ENCODE peak calls at places on chromosomes 3 and 15, in four cellular contexts. P is mucosa of gallbladder, M is NCI-H1092, F is lower lobe of right lung. I is an unnamed sample.

GRCh38 chr3:196499061-196499460 is 4.5 kb downstream of the RNF168 start:
- DNase-seq in P (no peak), M (no peak), F (no peak), I (no peak)

GRCh38 chr15:69342460-69343076 is 43.9 kb downstream of the PAQR5 start:
- DNase-seq in P (no peak), M (no peak), F (no peak), I (no peak)

GRCh38 chr3:127016043-127016343 is 33.1 kb downstream of the PLXNA1 start:
- DNase-seq in P (no peak), M (no peak), F (no peak), I (no peak)

GRCh38 chr3:15795563-15796308 is 2.0 kb downstream of the ANKRD28 start:
- DNase-seq in P (no peak), M (no peak), F (no peak), I (no peak)

GRCh38 chr15:70220444-70220937 is 122.8 kb upstream of the TLE3 start:
- DNase-seq in P (no peak), M (no peak), F (no peak), I (no peak)

GRCh38 chr15:71191296-71191695 is 76.0 kb downstream of the THSD4 start:
- DNase-seq in P (no peak), M (no peak), F (no peak), I (no peak)

GRCh38 chr15:96428742-96429141 is 98.2 kb downstream of the NR2F2 start:
- DNase-seq in P (peak), M (no peak), F (no peak), I (no peak)

GRCh38 chr3:44198265-44198956 is 43.3 kb upstream of the TOPAZ1 start:
- DNase-seq in P (peak), M (peak), F (peak), I (no peak)

GRCh38 chr15:29382862-29383261 is 113.2 kb upstream of the NSMCE3 start:
- DNase-seq in P (no peak), M (no peak), F (no peak), I (no peak)

GRCh38 chr15:74730619-74731316 is 5.4 kb upstream of the CYP1A1 start:
- DNase-seq in P (peak), M (no peak), F (no peak), I (no peak)

GRCh38 chr3:64311424-64311920 is 86.2 kb upstream of the PRICKLE2 start:
- DNase-seq in P (no peak), M (no peak), F (no peak), I (no peak)

GRCh38 chr15:44028349-44028748 is 166.7 kb downstream of the FRMD5 start:
- DNase-seq in P (no peak), M (no peak), F (no peak), I (no peak)

GRCh38 chr3:9253327-9253726 is 3.9 kb upstream of the SRGAP3 start:
- DNase-seq in P (no peak), M (no peak), F (no peak), I (no peak)

GRCh38 chr3:27607370-27607769 is 114.8 kb downstream of the EOMES start:
- DNase-seq in P (no peak), M (no peak), F (no peak), I (no peak)

GRCh38 chr3:194508486-194509449 is 22.0 kb upstream of the ATP13A3 start:
- DNase-seq in P (no peak), M (no peak), F (no peak), I (no peak)

GRCh38 chr15:70795311-70795665 is 31.9 kb upstream of the UACA start:
- DNase-seq in P (no peak), M (no peak), F (no peak), I (no peak)

GRCh38 chr15:69609176-69609575 is 156.6 kb downstream of the RPLP1 start:
- DNase-seq in P (no peak), M (no peak), F (no peak), I (no peak)